ENCODE peak calls at places on chromosomes 7 and 10, in seven cellular contexts. H is brain pericyte, U is IMR-90, O is AG09309, P is fibroblast of the conjunctiva, I is left lobe of liver, Z is glomerular endothelial cell. Q is an unnamed sample.
A peak's percentile ranks its signal among the peaks of the same experiment; 100 is the strongest.

GRCh38 chr10:119320981-119321380 is 113.6 kb downstream of the GRK5 start:
- DNase-seq in H (no peak), U (peak; percentile 77), O (no peak), P (no peak), I (no peak), Z (no peak), Q (no peak)

GRCh38 chr7:78164459-78164858 is 365.9 kb downstream of the PHTF2 start:
- DNase-seq in H (no peak), U (no peak), O (no peak), P (no peak), I (no peak), Z (no peak), Q (no peak)

GRCh38 chr7:157813741-157814661 is 477.2 kb downstream of the DNAJB6 start:
- DNase-seq in H (no peak), U (no peak), O (no peak), P (no peak), I (no peak), Z (no peak), Q (no peak)

GRCh38 chr7:47568569-47568968 is 13.3 kb downstream of the TNS3 start:
- DNase-seq in H (no peak), U (no peak), O (no peak), P (no peak), I (no peak), Z (no peak), Q (no peak)

GRCh38 chr7:37916673-37917660 is at the start of gene SFRP4:
- DNase-seq in H (no peak), U (peak; percentile 1), O (no peak), P (peak; percentile 20), I (peak; percentile 47), Z (peak; percentile 25), Q (peak; percentile 14)

GRCh38 chr10:22334414-22335203 is 10.7 kb upstream of the SPAG6 start:
- DNase-seq in H (no peak), U (no peak), O (no peak), P (no peak), I (no peak), Z (no peak), Q (no peak)

GRCh38 chr7:50068026-50068425 is 25.0 kb downstream of the ZPBP start:
- DNase-seq in H (no peak), U (no peak), O (no peak), P (no peak), I (no peak), Z (no peak), Q (no peak)

GRCh38 chr7:139571190-139571589 is 47.7 kb downstream of the CLEC2L start:
- DNase-seq in H (no peak), U (no peak), O (no peak), P (no peak), I (peak; percentile 37), Z (no peak), Q (no peak)

GRCh38 chr10:12401466-12401865 is 52.1 kb downstream of the CAMK1D start:
- DNase-seq in H (no peak), U (no peak), O (no peak), P (no peak), I (peak; percentile 21), Z (no peak), Q (no peak)

GRCh38 chr10:110522365-110522988 is 24.8 kb downstream of the DUSP5 start:
- DNase-seq in H (no peak), U (peak; percentile 65), O (no peak), P (no peak), I (no peak), Z (no peak), Q (no peak)

Q was measured in dermis microvascular lymphatic vessel endothelial cell.